ENCODE peak calls at places on chromosomes 16 and 17, in four cellular contexts. H is foreskin fibroblast, P is transverse colon, R is astrocyte of the spinal cord. I is an unnamed sample.

GRCh38 chr17:6163632-6164319 is 93.6 kb downstream of the WSCD1 start:
- DNase-seq in H (peak; percentile 46), P (no peak), R (peak; percentile 7), I (no peak)

GRCh38 chr17:66682293-66682692 is 152.6 kb upstream of the CACNG5 start:
- DNase-seq in H (no peak), P (no peak), R (no peak), I (no peak)

GRCh38 chr17:68004201-68004600 is 7.9 kb upstream of the C17orf58 start:
- DNase-seq in H (no peak), P (no peak), R (no peak), I (no peak)

GRCh38 chr16:2505695-2506094 is 8.1 kb upstream of the ATP6V0C start:
- DNase-seq in H (no peak), P (no peak), R (no peak), I (no peak)

GRCh38 chr17:17423656-17424055 is 53.1 kb upstream of the MED9 start:
- DNase-seq in H (no peak), P (no peak), R (no peak), I (no peak)

GRCh38 chr16:79261461-79261860 is 339.1 kb downstream of the MAF start:
- DNase-seq in H (no peak), P (peak; percentile 52), R (no peak), I (no peak)

GRCh38 chr17:35046740-35047283 is 16.7 kb downstream of the RFFL start:
- DNase-seq in H (no peak), P (no peak), R (peak; percentile 88), I (no peak)

GRCh38 chr16:58837950-58838349 is 103.8 kb upstream of the GOT2 start:
- DNase-seq in H (no peak), P (no peak), R (no peak), I (no peak)

GRCh38 chr17:77472837-77473214 is 332.1 kb downstream of the SEC14L1 start:
- DNase-seq in H (no peak), P (no peak), R (no peak), I (no peak)

GRCh38 chr17:7242717-7243576 is 698 bp upstream of the GABARAP start:
- DNase-seq in H (peak; percentile 98), P (peak; percentile 97), R (peak; percentile 97), I (peak; percentile 97)

GRCh38 chr17:73343739-73344454 is 32.1 kb upstream of the CDC42EP4 start:
- DNase-seq in H (peak; percentile 31), P (no peak), R (no peak), I (no peak)

GRCh38 chr16:68739964-68740627 is 3.0 kb downstream of the CDH1 start:
- DNase-seq in H (no peak), P (no peak), R (no peak), I (no peak)

GRCh38 chr16:49127103-49127502 is 154.5 kb downstream of the CBLN1 start:
- DNase-seq in H (peak; percentile 1), P (no peak), R (no peak), I (no peak)

GRCh38 chr17:76241776-76242175 is 1.5 kb upstream of the RNF157 start:
- DNase-seq in H (no peak), P (no peak), R (no peak), I (no peak)

GRCh38 chr17:36550491-36551417 is 6.0 kb downstream of the GGNBP2 start:
- DNase-seq in H (no peak), P (no peak), R (no peak), I (no peak)

GRCh38 chr16:23324727-23325126 is 22.6 kb downstream of the SCNN1B start:
- DNase-seq in H (no peak), P (peak; percentile 94), R (no peak), I (peak; percentile 97)

GRCh38 chr16:4989391-4990006 is 31.4 kb downstream of the SEC14L5 start:
- DNase-seq in H (no peak), P (no peak), R (no peak), I (no peak)

GRCh38 chr16:4984174-4985000 is 26.3 kb downstream of the SEC14L5 start:
- DNase-seq in H (peak; percentile 15), P (no peak), R (no peak), I (no peak)

GRCh38 chr16:4987580-4988374 is 29.6 kb downstream of the SEC14L5 start:
- DNase-seq in H (no peak), P (no peak), R (no peak), I (peak; percentile 50)

GRCh38 chr16:4988647-4989046 is 30.5 kb downstream of the SEC14L5 start:
- DNase-seq in H (no peak), P (no peak), R (no peak), I (no peak)

GRCh38 chr16:4987250-4987579 is 29.1 kb downstream of the SEC14L5 start:
- DNase-seq in H (no peak), P (no peak), R (no peak), I (no peak)
- TF ChIP-seq CTCF in H (no peak), P (no peak), R (no peak), I (no peak)

GRCh38 chr17:30345527-30346075 is 11.7 kb upstream of the TMIGD1 start:
- DNase-seq in H (no peak), P (no peak), R (no peak), I (no peak)
- H3K4me3 ChIP-seq in H (no peak overlapping the region), P (no peak overlapping the region), R (no peak overlapping the region), I (no peak overlapping the region)

GRCh38 chr16:54194008-54194731 is 92.4 kb downstream of the IRX3 start:
- DNase-seq in H (peak; percentile 46), P (peak; percentile 11), R (peak; percentile 60), I (peak; percentile 41)
- TF ChIP-seq CTCF in H (no peak), P (no peak), R (no peak), I (no peak)

GRCh38 chr16:53504161-53504663 is 1.2 kb upstream of the AKTIP start:
- DNase-seq in H (peak; percentile 67), P (peak; percentile 43), R (peak; percentile 46), I (peak; percentile 64)

GRCh38 chr16:53503270-53503911 is 382 bp upstream of the AKTIP start:
- DNase-seq in H (peak; percentile 100), P (peak; percentile 100), R (peak; percentile 100), I (peak; percentile 100)

GRCh38 chr16:53498984-53499383 is 4.0 kb downstream of the AKTIP start:
- DNase-seq in H (no peak), P (no peak), R (no peak), I (no peak)

GRCh38 chr16:53502331-53503269 is at the start of gene AKTIP:
- DNase-seq in H (peak; percentile 63), P (peak; percentile 62), R (peak; percentile 37), I (peak; percentile 81)

DNA sequence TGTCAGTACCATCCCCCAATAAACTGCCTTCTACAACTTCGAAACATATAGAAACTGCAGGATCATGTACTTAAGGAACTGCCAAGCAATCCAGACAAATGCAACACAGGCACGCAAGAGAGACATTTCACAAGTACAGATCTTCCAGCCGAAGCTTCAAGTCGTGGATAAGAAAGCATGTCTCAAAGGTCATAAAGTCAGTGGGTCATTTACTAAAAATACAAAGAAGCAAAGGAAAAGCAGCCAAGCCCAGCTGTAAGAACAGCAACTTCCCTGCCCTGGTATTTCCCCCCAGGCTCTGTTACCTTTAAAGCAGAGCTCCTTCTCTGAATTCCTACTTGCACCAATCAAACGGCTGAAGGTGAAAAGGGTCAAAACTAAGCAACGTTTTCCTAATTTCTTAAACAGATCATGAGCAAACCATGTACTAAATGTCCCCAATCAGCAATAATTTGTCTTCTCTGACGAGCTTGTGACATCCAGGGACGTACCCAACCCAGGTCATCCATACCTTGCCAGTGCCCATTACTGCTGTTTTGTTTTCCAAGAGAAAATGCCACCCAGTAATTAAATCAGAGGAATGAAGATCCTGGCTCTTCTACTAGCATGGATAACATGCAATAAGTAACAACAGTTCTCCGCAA is 1.7 kb downstream of the AKTIP start:
- DNase-seq in H (peak; percentile 41), P (no peak), R (no peak), I (no peak)
- H3K4me3 ChIP-seq in H (no peak overlapping the region), P (no peak overlapping the region), R (no peak overlapping the region), I (no peak overlapping the region)

GRCh38 chr17:81294512-81295030 is 536 bp downstream of the SLC38A10 start:
- DNase-seq in H (peak; percentile 55), P (peak; percentile 51), R (no peak), I (peak; percentile 73)

GRCh38 chr17:81298325-81298990 is 3.4 kb upstream of the SLC38A10 start:
- DNase-seq in H (no peak), P (no peak), R (no peak), I (no peak)

GRCh38 chr17:81295031-81295677 is at the start of gene SLC38A10:
- DNase-seq in H (peak; percentile 93), P (peak; percentile 95), R (peak; percentile 79), I (peak; percentile 95)

GRCh38 chr17:81298991-81299733 is 4.1 kb upstream of the SLC38A10 start:
- DNase-seq in H (no peak), P (no peak), R (no peak), I (no peak)

GRCh38 chr17:81295678-81296381 is 723 bp upstream of the SLC38A10 start:
- DNase-seq in H (peak; percentile 66), P (peak; percentile 83), R (peak; percentile 29), I (peak; percentile 85)
- TF ChIP-seq CTCF in H (peak; percentile 44), P (peak; percentile 53), R (peak; percentile 39), I (peak; percentile 49)

GRCh38 chr16:28210979-28211505 is 723 bp downstream of the XPO6 start:
- DNase-seq in H (peak; percentile 95), P (peak; percentile 77), R (peak; percentile 61), I (peak; percentile 82)

GRCh38 chr16:28208131-28208530 is 3.6 kb downstream of the XPO6 start:
- DNase-seq in H (no peak), P (no peak), R (no peak), I (no peak)

GRCh38 chr16:28211758-28212531 is at the start of gene XPO6:
- DNase-seq in H (peak; percentile 98), P (peak; percentile 98), R (peak; percentile 95), I (peak; percentile 99)

GRCh38 chr16:28208824-28209223 is 2.9 kb downstream of the XPO6 start:
- DNase-seq in H (no peak), P (no peak), R (no peak), I (no peak)

DNA sequence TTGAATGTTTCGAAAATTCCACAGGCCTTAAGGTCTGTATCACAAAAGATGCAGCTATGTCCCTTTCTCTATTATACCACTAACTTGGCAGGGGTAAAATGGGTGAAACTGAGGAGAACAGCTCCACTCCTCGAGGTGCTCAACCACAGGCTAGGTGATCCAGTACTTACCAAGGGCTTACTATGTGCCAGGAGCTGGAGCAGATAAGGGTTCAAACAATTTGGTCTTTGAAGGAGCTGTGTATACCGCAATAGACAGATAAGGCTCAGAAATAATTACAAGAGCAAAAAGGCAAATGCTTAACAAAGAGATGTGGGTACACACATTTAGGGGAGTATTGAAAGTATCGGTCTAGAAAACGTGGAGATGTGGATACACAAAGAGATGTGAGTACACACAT is 1.5 kb downstream of the XPO6 start:
- DNase-seq in H (no peak), P (no peak), R (no peak), I (no peak)
- H3K4me3 ChIP-seq in H (peak overlapping the region; percentile 65), P (peak overlapping the region; percentile 88), R (peak overlapping the region; percentile 85), I (no peak overlapping the region)

GRCh38 chr17:9725575-9725974 is 65.8 kb downstream of the DHRS7C start:
- DNase-seq in H (no peak), P (no peak), R (peak; percentile 34), I (no peak)
- TF ChIP-seq CTCF in H (no peak), P (no peak), R (peak; percentile 58), I (no peak)